ENCODE peak calls at places on chromosome 7, in seven cellular contexts. One of them, this sample, is unnamed. For H3K27me3 and H3K36me3, the result is how much of the 10 kb centered on the place peaks cover.

GRCh38 chr7:1611708-1612241 is 41.9 kb upstream of the PSMG3 start:
- DNase-seq in tibial nerve: no peak
- DNase-seq in H1: no peak
- DNase-seq in CD8-positive, alpha-beta T cell: no peak
- DNase-seq in ascending aorta: no peak
- DNase-seq in IMR-90: peak
- DNase-seq in lung: no peak
- DNase-seq in this sample: no peak

GRCh38 chr7:78768859-78769258 is 684.6 kb downstream of the MAGI2 start:
- DNase-seq in tibial nerve: no peak
- DNase-seq in IMR-90: no peak
- DNase-seq in CD8-positive, alpha-beta T cell: no peak
- DNase-seq in H1: no peak
- DNase-seq in lung: no peak
- DNase-seq in ascending aorta: no peak
- DNase-seq in this sample: no peak

GRCh38 chr7:8125680-8126444 is 136.1 kb downstream of the ICA1 start:
- DNase-seq in ascending aorta: peak
- DNase-seq in lung: no peak
- DNase-seq in H1: no peak
- DNase-seq in IMR-90: no peak
- DNase-seq in tibial nerve: no peak
- DNase-seq in CD8-positive, alpha-beta T cell: peak
- DNase-seq in this sample: peak

GRCh38 chr7:69517985-69518731 is 80.1 kb upstream of the AUTS2 start:
- DNase-seq in tibial nerve: peak
- DNase-seq in IMR-90: no peak
- DNase-seq in H1: peak
- DNase-seq in CD8-positive, alpha-beta T cell: no peak
- DNase-seq in ascending aorta: no peak
- DNase-seq in lung: no peak
- DNase-seq in this sample: no peak

GRCh38 chr7:128997161-128997560 is 57.8 kb downstream of the TNPO3 start:
- DNase-seq in ascending aorta: no peak
- DNase-seq in lung: no peak
- DNase-seq in H1: no peak
- DNase-seq in IMR-90: no peak
- DNase-seq in CD8-positive, alpha-beta T cell: no peak
- DNase-seq in tibial nerve: no peak
- DNase-seq in this sample: no peak

GRCh38 chr7:149620961-149621360 is 123.4 kb upstream of the ZNF746 start:
- DNase-seq in lung: no peak
- DNase-seq in ascending aorta: no peak
- DNase-seq in CD8-positive, alpha-beta T cell: peak
- DNase-seq in H1: no peak
- DNase-seq in tibial nerve: no peak
- DNase-seq in IMR-90: no peak
- DNase-seq in this sample: peak

GRCh38 chr7:44059219-44060090 is 5.9 kb downstream of the PGAM2 start:
- DNase-seq in H1: no peak
- DNase-seq in CD8-positive, alpha-beta T cell: no peak
- DNase-seq in tibial nerve: no peak
- DNase-seq in IMR-90: no peak
- DNase-seq in ascending aorta: peak
- DNase-seq in lung: no peak
- DNase-seq in this sample: no peak

GRCh38 chr7:24192053-24192452 is 91.9 kb upstream of the NPY start:
- DNase-seq in H1: no peak
- DNase-seq in lung: no peak
- DNase-seq in CD8-positive, alpha-beta T cell: no peak
- DNase-seq in IMR-90: peak
- DNase-seq in tibial nerve: no peak
- DNase-seq in ascending aorta: no peak
- DNase-seq in this sample: no peak

GRCh38 chr7:1868400-1869165 is 198.5 kb downstream of the ELFN1 start:
- DNase-seq in ascending aorta: no peak
- DNase-seq in IMR-90: no peak
- DNase-seq in lung: no peak
- DNase-seq in CD8-positive, alpha-beta T cell: no peak
- DNase-seq in H1: no peak
- DNase-seq in tibial nerve: no peak
- DNase-seq in this sample: no peak

GRCh38 chr7:46146454-46147255 is 225.6 kb upstream of the IGFBP3 start:
- DNase-seq in H1: no peak
- DNase-seq in ascending aorta: peak
- DNase-seq in tibial nerve: no peak
- DNase-seq in IMR-90: peak
- DNase-seq in lung: no peak
- DNase-seq in CD8-positive, alpha-beta T cell: no peak
- DNase-seq in this sample: no peak

DNA sequence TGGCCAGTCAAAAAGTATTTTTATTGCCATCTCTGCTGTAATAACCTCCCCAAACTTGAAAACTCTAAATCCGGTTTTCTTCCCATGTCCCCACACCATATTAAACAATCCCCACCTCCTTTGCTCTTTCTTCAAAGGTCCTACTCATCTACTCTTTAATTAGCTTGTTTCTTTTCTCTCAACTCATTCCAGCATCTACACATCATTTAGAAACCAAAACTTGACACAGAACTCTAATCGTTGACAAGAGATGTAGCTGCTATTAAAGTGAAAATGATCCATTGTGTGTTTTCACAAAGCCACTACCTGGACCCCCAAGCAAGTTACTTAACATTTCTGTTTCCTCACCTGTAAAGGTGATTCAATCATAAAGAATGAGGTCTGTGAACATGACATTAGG is 436.3 kb upstream of the NPVF start:
- DNase-seq in H1: no peak
- DNase-seq in CD8-positive, alpha-beta T cell: no peak
- DNase-seq in lung: no peak
- DNase-seq in IMR-90: no peak
- DNase-seq in tibial nerve: no peak
- DNase-seq in ascending aorta: no peak
- DNase-seq in this sample: peak
- H3K27me3 ChIP-seq in H1: under half
- H3K27me3 ChIP-seq in CD8-positive, alpha-beta T cell: under half
- H3K27me3 ChIP-seq in lung: under half
- H3K27me3 ChIP-seq in IMR-90: under half
- H3K27me3 ChIP-seq in tibial nerve: under half
- H3K27me3 ChIP-seq in ascending aorta: under half
- H3K27me3 ChIP-seq in this sample: under half

DNA sequence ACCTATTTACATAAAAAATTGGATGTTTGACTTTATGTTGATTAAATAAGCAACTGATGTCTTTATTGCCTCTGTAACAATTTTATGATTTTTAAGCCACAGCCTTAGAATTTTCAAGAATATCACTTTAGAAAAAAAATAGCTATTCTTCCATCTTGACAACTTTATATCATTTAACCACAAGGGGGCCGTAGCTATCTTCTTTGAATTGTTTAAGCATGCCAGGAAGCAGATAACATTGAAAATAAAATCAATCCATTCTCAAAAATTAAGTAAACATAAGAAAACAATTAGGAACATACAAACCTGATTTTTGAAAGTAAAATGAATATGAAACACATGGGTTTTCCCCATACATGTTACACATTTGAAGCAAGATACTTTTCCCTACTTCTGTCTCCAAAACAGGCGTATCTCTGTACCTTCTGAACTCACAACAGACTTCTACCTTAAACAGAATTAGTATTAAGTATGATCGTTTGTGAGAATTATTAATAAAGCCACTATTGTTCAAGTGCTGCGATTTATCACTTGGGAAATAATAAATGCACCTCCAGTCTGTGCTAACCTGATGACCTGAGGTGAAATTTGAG is 209.0 kb downstream of the CACNA2D1 start:
- DNase-seq in ascending aorta: no peak
- DNase-seq in CD8-positive, alpha-beta T cell: no peak
- DNase-seq in tibial nerve: no peak
- DNase-seq in lung: no peak
- DNase-seq in IMR-90: peak
- DNase-seq in H1: no peak
- DNase-seq in this sample: peak
- TF ChIP-seq CTCF in ascending aorta: peak
- TF ChIP-seq CTCF in CD8-positive, alpha-beta T cell: no peak
- TF ChIP-seq CTCF in tibial nerve: peak
- TF ChIP-seq CTCF in lung: peak
- TF ChIP-seq CTCF in IMR-90: peak
- TF ChIP-seq CTCF in H1: peak
- TF ChIP-seq CTCF in this sample: peak

GRCh38 chr7:76354516-76354915 is 4.3 kb downstream of the YWHAG start:
- DNase-seq in H1: no peak
- DNase-seq in ascending aorta: no peak
- DNase-seq in IMR-90: no peak
- DNase-seq in tibial nerve: no peak
- DNase-seq in lung: no peak
- DNase-seq in CD8-positive, alpha-beta T cell: no peak
- DNase-seq in this sample: no peak
- H3K36me3 ChIP-seq in H1: under half
- H3K36me3 ChIP-seq in ascending aorta: under half
- H3K36me3 ChIP-seq in IMR-90: under half
- H3K36me3 ChIP-seq in tibial nerve: under half
- H3K36me3 ChIP-seq in lung: under half
- H3K36me3 ChIP-seq in CD8-positive, alpha-beta T cell: under half
- H3K36me3 ChIP-seq in this sample: under half

DNA sequence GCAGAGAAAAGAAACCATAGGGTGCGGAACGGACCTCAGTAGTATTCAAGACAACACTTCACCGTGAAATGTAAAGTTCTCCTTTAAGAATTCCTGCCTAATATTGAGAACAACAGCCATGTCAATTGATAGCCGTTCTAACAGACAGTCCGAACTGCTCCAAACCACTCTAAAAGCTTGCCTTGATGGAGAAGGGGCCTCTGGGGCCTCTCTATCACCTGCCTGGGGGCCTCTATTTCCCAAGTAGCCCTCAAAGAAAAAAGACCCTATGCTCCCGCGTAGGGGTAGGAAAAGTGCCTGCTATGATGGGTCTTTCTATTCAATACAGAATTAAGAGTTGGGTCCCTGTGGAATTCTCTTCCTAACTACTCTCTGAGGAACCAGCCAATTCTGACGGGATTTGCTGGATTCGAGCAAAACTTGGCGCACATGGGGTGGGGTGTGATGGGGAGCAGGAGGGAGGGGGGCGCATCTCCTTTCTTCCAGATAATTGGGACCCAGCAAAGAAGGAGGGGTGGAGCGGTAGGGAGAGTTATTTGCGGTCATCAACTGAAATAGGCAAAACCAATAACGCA is 8.3 kb upstream of the DLX6 start:
- DNase-seq in lung: no peak
- DNase-seq in H1: no peak
- DNase-seq in ascending aorta: no peak
- DNase-seq in CD8-positive, alpha-beta T cell: no peak
- DNase-seq in tibial nerve: no peak
- DNase-seq in IMR-90: no peak
- DNase-seq in this sample: no peak
- H3K27me3 ChIP-seq in lung: under half
- H3K27me3 ChIP-seq in H1: half or more
- H3K27me3 ChIP-seq in ascending aorta: under half
- H3K27me3 ChIP-seq in CD8-positive, alpha-beta T cell: half or more
- H3K27me3 ChIP-seq in tibial nerve: under half
- H3K27me3 ChIP-seq in IMR-90: half or more
- H3K27me3 ChIP-seq in this sample: under half

GRCh38 chr7:15648461-15648961 is 38.0 kb downstream of the MEOX2 start:
- DNase-seq in H1: no peak
- DNase-seq in CD8-positive, alpha-beta T cell: no peak
- DNase-seq in tibial nerve: no peak
- DNase-seq in IMR-90: no peak
- DNase-seq in ascending aorta: no peak
- DNase-seq in lung: no peak
- DNase-seq in this sample: no peak

GRCh38 chr7:15647309-15647708 is 39.2 kb downstream of the MEOX2 start:
- DNase-seq in lung: no peak
- DNase-seq in IMR-90: no peak
- DNase-seq in ascending aorta: no peak
- DNase-seq in tibial nerve: no peak
- DNase-seq in CD8-positive, alpha-beta T cell: no peak
- DNase-seq in H1: no peak
- DNase-seq in this sample: no peak

DNA sequence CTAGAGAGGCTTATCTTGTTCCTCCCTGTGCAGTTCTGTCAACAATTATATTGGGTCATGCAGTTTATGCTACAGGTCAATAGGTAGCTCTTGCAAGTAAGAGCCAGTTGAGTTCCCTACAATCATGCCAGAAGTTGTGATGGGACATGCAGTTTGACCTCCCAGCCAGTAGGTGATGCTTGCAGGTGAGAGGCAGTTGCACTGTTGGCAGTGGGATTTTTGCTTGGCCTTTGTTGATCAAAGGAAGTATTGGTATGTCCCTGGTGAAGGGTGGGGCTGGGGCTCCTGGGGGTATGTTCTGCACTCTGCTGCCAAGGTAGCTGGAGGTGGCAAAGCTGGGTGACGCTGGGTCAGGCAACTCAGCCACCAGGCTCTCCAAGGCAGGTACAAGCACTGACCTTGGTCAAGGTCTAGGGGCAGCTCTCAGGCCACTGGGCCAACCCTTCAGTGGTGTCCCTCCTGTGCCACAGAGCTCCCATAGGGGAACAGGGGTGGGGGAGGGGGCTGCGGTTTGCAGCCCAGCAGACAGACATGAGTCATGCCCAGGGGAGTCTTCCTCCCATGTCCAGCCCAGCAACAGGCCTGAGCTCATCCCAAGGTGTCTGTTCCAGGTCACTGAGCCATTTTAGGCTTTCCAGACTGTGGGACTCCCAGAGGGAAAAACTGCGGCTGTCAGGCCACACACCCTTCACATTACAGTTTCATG is 43.3 kb downstream of the MEOX2 start:
- DNase-seq in lung: no peak
- DNase-seq in CD8-positive, alpha-beta T cell: no peak
- DNase-seq in H1: no peak
- DNase-seq in ascending aorta: no peak
- DNase-seq in tibial nerve: no peak
- DNase-seq in IMR-90: no peak
- DNase-seq in this sample: no peak
- TF ChIP-seq CTCF in lung: no peak
- TF ChIP-seq CTCF in CD8-positive, alpha-beta T cell: no peak
- TF ChIP-seq CTCF in H1: no peak
- TF ChIP-seq CTCF in ascending aorta: no peak
- TF ChIP-seq CTCF in tibial nerve: no peak
- TF ChIP-seq CTCF in IMR-90: no peak
- TF ChIP-seq CTCF in this sample: no peak

DNA sequence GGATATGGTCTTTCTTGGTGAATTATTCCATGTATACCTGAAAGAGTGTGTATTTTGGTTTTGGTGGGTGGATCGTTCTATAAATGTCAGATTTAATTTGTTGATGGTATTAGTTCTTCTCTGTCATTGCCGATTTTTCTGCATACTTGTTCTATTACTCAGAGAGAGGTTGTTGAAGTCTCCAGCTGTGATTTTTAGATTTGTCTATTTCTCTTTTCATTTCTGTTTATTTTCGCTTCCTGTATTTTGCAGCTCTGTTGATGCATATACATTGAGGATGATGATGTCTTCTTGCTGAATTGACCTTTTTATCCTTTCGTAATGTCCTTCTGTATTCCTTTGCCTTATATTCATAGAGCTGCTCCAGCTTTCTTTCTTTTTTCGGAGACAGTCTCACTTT is 12.1 kb upstream of the BHLHA15 start:
- DNase-seq in IMR-90: peak
- DNase-seq in tibial nerve: no peak
- DNase-seq in lung: no peak
- DNase-seq in H1: no peak
- DNase-seq in CD8-positive, alpha-beta T cell: no peak
- DNase-seq in ascending aorta: no peak
- DNase-seq in this sample: no peak
- H3K36me3 ChIP-seq in IMR-90: under half
- H3K36me3 ChIP-seq in tibial nerve: under half
- H3K36me3 ChIP-seq in lung: under half
- H3K36me3 ChIP-seq in H1: under half
- H3K36me3 ChIP-seq in CD8-positive, alpha-beta T cell: under half
- H3K36me3 ChIP-seq in ascending aorta: under half
- H3K36me3 ChIP-seq in this sample: under half

This sample was measured in GM06990.